ENCODE peak calls at places on chromosomes 16 and 17, in six cellular contexts. C is NCI-H446 treated with DMSO at 0.1 percent for 48 hours, H is NCI-H2081, Y is small intestine, E is Calu3, L is endothelial cell of umbilical vein. N is an unnamed sample.

GRCh38 chr17:61248399-61248798 is 151.2 kb upstream of the TBX2 start:
- DNase-seq in C (no peak), H (no peak), Y (peak), E (no peak), L (no peak), N (no peak)

GRCh38 chr16:65876200-65876498 is 490.3 kb upstream of the CDH5 start:
- DNase-seq in C (no peak), H (no peak), Y (no peak), E (no peak), L (no peak), N (no peak)

GRCh38 chr17:77509089-77509488 is 368.3 kb downstream of the SEC14L1 start:
- DNase-seq in C (no peak), H (no peak), Y (no peak), E (no peak), L (no peak), N (no peak)

GRCh38 chr16:14151256-14152030 is 80.3 kb downstream of the MRTFB start:
- DNase-seq in C (no peak), H (no peak), Y (no peak), E (no peak), L (no peak), N (no peak)

GRCh38 chr17:12485361-12485911 is 180.3 kb upstream of the MYOCD start:
- DNase-seq in C (no peak), H (no peak), Y (no peak), E (no peak), L (no peak), N (no peak)

GRCh38 chr17:34703533-34703932 is 124.2 kb downstream of the TMEM132E start:
- DNase-seq in C (no peak), H (no peak), Y (peak), E (peak), L (peak), N (no peak)

GRCh38 chr17:36600477-36600876 is 906 bp upstream of the MRM1 start:
- DNase-seq in C (no peak), H (no peak), Y (no peak), E (no peak), L (no peak), N (no peak)

GRCh38 chr17:80455328-80455710 is 21.1 kb downstream of the NPTX1 start:
- DNase-seq in C (no peak), H (no peak), Y (no peak), E (peak), L (no peak), N (no peak)

GRCh38 chr17:70047619-70048018 is 27.4 kb upstream of the KCNJ16 start:
- DNase-seq in C (no peak), H (no peak), Y (no peak), E (no peak), L (peak), N (no peak)

GRCh38 chr16:73504591-73504990 is 456.7 kb upstream of the ZFHX3 start:
- DNase-seq in C (no peak), H (no peak), Y (no peak), E (no peak), L (no peak), N (no peak)

GRCh38 chr17:78040561-78041400 is 82.3 kb downstream of the TNRC6C start:
- DNase-seq in C (peak), H (peak), Y (peak), E (peak), L (peak), N (peak)

GRCh38 chr16:1112506-1113184 is 16.6 kb upstream of the C1QTNF8 start:
- DNase-seq in C (no peak), H (no peak), Y (no peak), E (no peak), L (no peak), N (no peak)

GRCh38 chr17:49964539-49965521 is 4.2 kb upstream of the DLX4 start:
- DNase-seq in C (no peak), H (no peak), Y (no peak), E (no peak), L (no peak), N (no peak)

GRCh38 chr16:27644165-27644564 is 94.2 kb downstream of the KATNIP start:
- DNase-seq in C (no peak), H (no peak), Y (no peak), E (no peak), L (no peak), N (no peak)

GRCh38 chr17:45873728-45874127 is 20.6 kb upstream of the MAPT start:
- DNase-seq in C (no peak), H (no peak), Y (no peak), E (no peak), L (no peak), N (no peak)

GRCh38 chr17:9195961-9196668 is 174.8 kb downstream of the NTN1 start:
- DNase-seq in C (no peak), H (no peak), Y (peak), E (peak), L (no peak), N (no peak)

GRCh38 chr17:68906638-68907037 is 48.6 kb downstream of the ABCA8 start:
- DNase-seq in C (peak), H (peak), Y (peak), E (no peak), L (no peak), N (peak)

GRCh38 chr17:75697651-75698291 is 23.5 kb upstream of the ITGB4 start:
- DNase-seq in C (no peak), H (no peak), Y (peak), E (peak), L (no peak), N (no peak)

GRCh38 chr16:81466351-81466960 is 21.8 kb downstream of the CMIP start:
- DNase-seq in C (no peak), H (no peak), Y (no peak), E (no peak), L (no peak), N (no peak)

GRCh38 chr17:57372156-57372555 is 115.8 kb downstream of the MSI2 start:
- DNase-seq in C (no peak), H (no peak), Y (no peak), E (no peak), L (peak), N (no peak)

GRCh38 chr16:56841233-56841632 is 23.8 kb upstream of the SLC12A3 start:
- DNase-seq in C (no peak), H (no peak), Y (no peak), E (no peak), L (no peak), N (no peak)

GRCh38 chr16:72783716-72784320 is 264.1 kb downstream of the ZFHX3 start:
- DNase-seq in C (no peak), H (no peak), Y (no peak), E (no peak), L (no peak), N (no peak)

GRCh38 chr16:85261657-85262557 is 149.6 kb upstream of the CIBAR2 start:
- DNase-seq in C (no peak), H (no peak), Y (no peak), E (no peak), L (no peak), N (no peak)

GRCh38 chr16:9521749-9522370 is 430.4 kb downstream of the HAPSTR1 start:
- DNase-seq in C (no peak), H (no peak), Y (no peak), E (no peak), L (no peak), N (no peak)

GRCh38 chr17:65678534-65678933 is 117.1 kb upstream of the AXIN2 start:
- DNase-seq in C (no peak), H (no peak), Y (no peak), E (no peak), L (no peak), N (no peak)

GRCh38 chr16:22213236-22213635 is 7.2 kb downstream of the EEF2K start:
- DNase-seq in C (no peak), H (no peak), Y (no peak), E (no peak), L (no peak), N (no peak)

GRCh38 chr17:31581022-31581483 is 189.6 kb downstream of the RAB11FIP4 start:
- DNase-seq in C (peak), H (no peak), Y (no peak), E (peak), L (peak), N (peak)

GRCh38 chr17:43998552-43998951 is 5.9 kb upstream of the NAGS start:
- DNase-seq in C (no peak), H (no peak), Y (no peak), E (no peak), L (no peak), N (no peak)

GRCh38 chr17:79537061-79537460 is 73.8 kb downstream of the RBFOX3 start:
- DNase-seq in C (no peak), H (no peak), Y (no peak), E (no peak), L (no peak), N (no peak)

GRCh38 chr16:15888072-15888976 is at the start of gene CEP20:
- DNase-seq in C (peak), H (peak), Y (peak), E (peak), L (peak), N (peak)

GRCh38 chr17:48054238-48055185 is 6.4 kb downstream of the NFE2L1 start:
- DNase-seq in C (no peak), H (peak), Y (no peak), E (no peak), L (no peak), N (no peak)

GRCh38 chr17:68437979-68438877 is 19.1 kb downstream of the WIPI1 start:
- DNase-seq in C (no peak), H (no peak), Y (peak), E (peak), L (peak), N (no peak)

GRCh38 chr17:43367588-43368242 is 31.1 kb upstream of the ARL4D start:
- DNase-seq in C (peak), H (peak), Y (no peak), E (peak), L (no peak), N (peak)

GRCh38 chr17:14664511-14664910 is 363.6 kb downstream of the HS3ST3B1 start:
- DNase-seq in C (no peak), H (no peak), Y (no peak), E (no peak), L (no peak), N (no peak)

GRCh38 chr16:25481636-25482035 is 210.1 kb upstream of the HS3ST4 start:
- DNase-seq in C (no peak), H (no peak), Y (no peak), E (no peak), L (no peak), N (no peak)

GRCh38 chr16:13150181-13150885 is 248.9 kb downstream of the SHISA9 start:
- DNase-seq in C (no peak), H (no peak), Y (no peak), E (no peak), L (no peak), N (no peak)

GRCh38 chr16:9854665-9855064 is 327.6 kb downstream of the GRIN2A start:
- DNase-seq in C (no peak), H (no peak), Y (no peak), E (no peak), L (peak), N (no peak)

N was measured in DMS 273 treated with DMSO at 0.1 percent for 48 hours.